ENCODE peak calls at places on chromosomes 7 and 10, in ten cellular contexts. H is foreskin melanocyte, N is adrenal gland, Y is sciatic nerve, L is HFF-Myc, U is cerebellum, Q is PC-3, Z is GM12865, S is NCI-H2081, T is posterior vena cava. I is an unnamed sample.

GRCh38 chr7:121669144-121669543 is 203.8 kb upstream of the PTPRZ1 start:
- DNase-seq in H (no peak), N (no peak), Y (no peak), L (no peak), U (no peak), Q (no peak), Z (no peak), S (no peak), T (no peak), I (no peak)

GRCh38 chr10:3532644-3533043 is 252.4 kb downstream of the KLF6 start:
- DNase-seq in H (no peak), N (no peak), Y (no peak), L (no peak), U (no peak), Q (peak), Z (no peak), S (no peak), T (no peak), I (no peak)

GRCh38 chr10:3469639-3470020 is 297.0 kb upstream of the PITRM1 start:
- DNase-seq in H (no peak), N (no peak), Y (no peak), L (no peak), U (no peak), Q (peak), Z (no peak), S (no peak), T (no peak), I (no peak)

GRCh38 chr10:9342865-9343450 is 1288.5 kb downstream of the GATA3 start:
- DNase-seq in H (peak), N (no peak), Y (no peak), L (no peak), U (peak), Q (peak), Z (peak), S (peak), T (no peak), I (no peak)

GRCh38 chr7:69211739-69212138 is 386.5 kb upstream of the AUTS2 start:
- DNase-seq in H (no peak), N (no peak), Y (no peak), L (no peak), U (no peak), Q (no peak), Z (peak), S (no peak), T (no peak), I (peak)

GRCh38 chr7:136585954-136586670 is 282.3 kb upstream of the CHRM2 start:
- DNase-seq in H (peak), N (no peak), Y (no peak), L (no peak), U (no peak), Q (no peak), Z (no peak), S (no peak), T (no peak), I (no peak)

GRCh38 chr7:82017334-82017943 is 247.6 kb upstream of the HGF start:
- DNase-seq in H (no peak), N (no peak), Y (no peak), L (no peak), U (no peak), Q (peak), Z (peak), S (peak), T (no peak), I (no peak)

GRCh38 chr7:93711926-93712325 is 137.4 kb upstream of the CALCR start:
- DNase-seq in H (no peak), N (no peak), Y (no peak), L (no peak), U (no peak), Q (no peak), Z (no peak), S (no peak), T (no peak), I (no peak)

GRCh38 chr7:158734861-158735260 is 30.3 kb upstream of the NCAPG2 start:
- DNase-seq in H (no peak), N (no peak), Y (no peak), L (no peak), U (no peak), Q (peak), Z (no peak), S (no peak), T (no peak), I (no peak)

GRCh38 chr10:35025916-35026315 is 64.2 kb downstream of the CUL2 start:
- DNase-seq in H (no peak), N (no peak), Y (no peak), L (no peak), U (no peak), Q (peak), Z (no peak), S (no peak), T (no peak), I (no peak)

GRCh38 chr7:54858008-54858692 is 99.1 kb upstream of the SEC61G start:
- DNase-seq in H (no peak), N (no peak), Y (no peak), L (no peak), U (no peak), Q (no peak), Z (no peak), S (no peak), T (no peak), I (no peak)

GRCh38 chr7:155918720-155919399 is 106.6 kb upstream of the SHH start:
- DNase-seq in H (peak), N (peak), Y (peak), L (no peak), U (no peak), Q (peak), Z (no peak), S (no peak), T (peak), I (no peak)

GRCh38 chr7:150951521-150951920 is 26.6 kb downstream of the KCNH2 start:
- DNase-seq in H (no peak), N (no peak), Y (no peak), L (no peak), U (no peak), Q (no peak), Z (no peak), S (no peak), T (peak), I (no peak)

GRCh38 chr10:68470300-68470699 is 1.5 kb downstream of the DNA2 start:
- DNase-seq in H (no peak), N (no peak), Y (no peak), L (no peak), U (no peak), Q (peak), Z (no peak), S (no peak), T (no peak), I (no peak)

GRCh38 chr7:42494199-42494710 is 257.2 kb upstream of the GLI3 start:
- DNase-seq in H (peak), N (no peak), Y (no peak), L (no peak), U (no peak), Q (no peak), Z (no peak), S (no peak), T (no peak), I (no peak)

GRCh38 chr10:24701447-24701846 is 22.2 kb downstream of the ARHGAP21 start:
- DNase-seq in H (no peak), N (no peak), Y (no peak), L (no peak), U (no peak), Q (no peak), Z (peak), S (no peak), T (no peak), I (no peak)

GRCh38 chr7:515628-516027 is 4.0 kb downstream of the PDGFA start:
- DNase-seq in H (no peak), N (no peak), Y (no peak), L (no peak), U (no peak), Q (no peak), Z (no peak), S (no peak), T (no peak), I (peak)

GRCh38 chr7:65006094-65006992 is at the start of gene ERV3-1:
- DNase-seq in H (peak), N (peak), Y (peak), L (peak), U (peak), Q (peak), Z (peak), S (peak), T (peak), I (peak)

GRCh38 chr10:89550509-89550908 is 15.1 kb upstream of the SLC16A12 start:
- DNase-seq in H (peak), N (no peak), Y (no peak), L (no peak), U (no peak), Q (peak), Z (no peak), S (no peak), T (no peak), I (no peak)

GRCh38 chr10:84574101-84574500 is 245.7 kb downstream of the CCSER2 start:
- DNase-seq in H (no peak), N (no peak), Y (no peak), L (no peak), U (no peak), Q (peak), Z (no peak), S (no peak), T (no peak), I (no peak)

GRCh38 chr7:34838329-34838728 is 180.3 kb downstream of the NPSR1 start:
- DNase-seq in H (no peak), N (no peak), Y (no peak), L (no peak), U (peak), Q (peak), Z (no peak), S (peak), T (no peak), I (no peak)

GRCh38 chr7:7968544-7969305 is at the start of gene GLCCI1:
- DNase-seq in H (peak), N (peak), Y (peak), L (peak), U (peak), Q (peak), Z (peak), S (peak), T (peak), I (peak)

GRCh38 chr7:94400643-94401042 is 5.9 kb downstream of the COL1A2 start:
- DNase-seq in H (no peak), N (no peak), Y (no peak), L (no peak), U (no peak), Q (peak), Z (no peak), S (no peak), T (no peak), I (no peak)

GRCh38 chr7:129607471-129608120 is 3.9 kb upstream of the NRF1 start:
- DNase-seq in H (no peak), N (no peak), Y (no peak), L (no peak), U (no peak), Q (peak), Z (peak), S (peak), T (no peak), I (peak)

GRCh38 chr10:123134915-123135414 is 805 bp upstream of the HMX3 start:
- DNase-seq in H (no peak), N (no peak), Y (no peak), L (no peak), U (no peak), Q (no peak), Z (no peak), S (no peak), T (no peak), I (peak)

GRCh38 chr7:50332241-50333176 is 28.0 kb downstream of the IKZF1 start:
- DNase-seq in H (no peak), N (no peak), Y (no peak), L (no peak), U (no peak), Q (no peak), Z (no peak), S (no peak), T (no peak), I (no peak)

GRCh38 chr7:18154707-18155106 is 127.1 kb upstream of the PRPS1L1 start:
- DNase-seq in H (no peak), N (no peak), Y (no peak), L (no peak), U (no peak), Q (no peak), Z (no peak), S (no peak), T (no peak), I (no peak)

GRCh38 chr7:11170160-11170559 is 196.5 kb downstream of the PHF14 start:
- DNase-seq in H (no peak), N (no peak), Y (no peak), L (no peak), U (peak), Q (no peak), Z (no peak), S (no peak), T (no peak), I (no peak)

GRCh38 chr10:58993480-58994221 is 182.8 kb upstream of the PHYHIPL start:
- DNase-seq in H (peak), N (no peak), Y (no peak), L (no peak), U (no peak), Q (no peak), Z (peak), S (no peak), T (no peak), I (no peak)

I was measured in WTC11.